ENCODE peak calls at places on chromosomes 13 and 19, in five cellular contexts. B, M, S, N and K are unnamed samples.

GRCh38 chr19:9431475-9431874 is 3.9 kb downstream of the ZNF266 start:
- DNase-seq in B (no peak), M (peak; percentile 9), S (no peak), N (peak; percentile 13), K (no peak)

GRCh38 chr13:27619093-27619705 is 1.1 kb downstream of the LNX2 start:
- DNase-seq in B (no peak), M (peak; percentile 36), S (no peak), N (no peak), K (no peak)

GRCh38 chr19:49403404-49404187 is 15.5 kb downstream of the KASH5 start:
- DNase-seq in B (no peak), M (no peak), S (no peak), N (no peak), K (no peak)

GRCh38 chr19:28489126-28489660 is 723.8 kb downstream of the UQCRFS1 start:
- DNase-seq in B (no peak), M (no peak), S (no peak), N (no peak), K (no peak)

GRCh38 chr19:48368942-48369341 is 4.8 kb downstream of the SYNGR4 start:
- DNase-seq in B (no peak), M (no peak), S (no peak), N (no peak), K (no peak)

GRCh38 chr13:42232671-42233070 is 39.3 kb upstream of the AKAP11 start:
- DNase-seq in B (no peak), M (no peak), S (no peak), N (no peak), K (no peak)

GRCh38 chr19:13817018-13817614 is 21.9 kb downstream of the ZSWIM4 start:
- DNase-seq in B (no peak), M (no peak), S (no peak), N (no peak), K (no peak)

GRCh38 chr19:32397736-32398135 is 7.8 kb upstream of the DPY19L3 start:
- DNase-seq in B (no peak), M (peak; percentile 42), S (no peak), N (no peak), K (no peak)

GRCh38 chr13:91493442-91493841 is 95.0 kb downstream of the GPC5 start:
- DNase-seq in B (no peak), M (no peak), S (no peak), N (no peak), K (no peak)

GRCh38 chr19:16032509-16033135 is 43.7 kb upstream of the TPM4 start:
- DNase-seq in B (no peak), M (no peak), S (no peak), N (no peak), K (no peak)

GRCh38 chr13:74115138-74115537 is 19.1 kb downstream of the KLF12 start:
- DNase-seq in B (no peak), M (peak; percentile 59), S (no peak), N (no peak), K (no peak)

GRCh38 chr13:25973576-25973975 is 78.2 kb downstream of the SHISA2 start:
- DNase-seq in B (no peak), M (no peak), S (no peak), N (no peak), K (no peak)

GRCh38 chr19:1091544-1092175 is 3.5 kb downstream of the POLR2E start:
- DNase-seq in B (no peak), M (no peak), S (no peak), N (no peak), K (no peak)

GRCh38 chr13:62294210-62294609 is 878.6 kb upstream of the PCDH20 start:
- DNase-seq in B (no peak), M (peak; percentile 35), S (no peak), N (peak; percentile 1), K (no peak)

GRCh38 chr13:21124853-21125252 is 51.5 kb downstream of the SKA3 start:
- DNase-seq in B (no peak), M (peak; percentile 49), S (no peak), N (no peak), K (peak; percentile 81)

GRCh38 chr13:42876810-42877550 is 95.6 kb downstream of the FAM216B start:
- DNase-seq in B (no peak), M (peak; percentile 92), S (no peak), N (peak; percentile 34), K (no peak)

GRCh38 chr13:21123956-21124355 is 52.4 kb downstream of the SKA3 start:
- DNase-seq in B (no peak), M (no peak), S (no peak), N (no peak), K (no peak)

GRCh38 chr13:100439247-100439955 is 149.2 kb downstream of the GGACT start:
- DNase-seq in B (no peak), M (no peak), S (no peak), N (no peak), K (no peak)

GRCh38 chr19:47239610-47240296 is 8.8 kb upstream of the BBC3 start:
- DNase-seq in B (no peak), M (no peak), S (no peak), N (no peak), K (no peak)

GRCh38 chr19:55702131-55702627 is 27.2 kb downstream of the EPN1 start:
- DNase-seq in B (no peak), M (no peak), S (no peak), N (no peak), K (no peak)

GRCh38 chr19:55369651-55370304 is 485 bp downstream of the IL11 start:
- DNase-seq in B (no peak), M (peak; percentile 58), S (no peak), N (peak; percentile 84), K (no peak)

GRCh38 chr19:11238781-11239376 is 540 bp upstream of the ANGPTL8 start:
- DNase-seq in B (no peak), M (no peak), S (no peak), N (no peak), K (no peak)

GRCh38 chr13:84032116-84032515 is 149.8 kb upstream of the SLITRK1 start:
- DNase-seq in B (no peak), M (no peak), S (no peak), N (no peak), K (no peak)

GRCh38 chr19:3895788-3896187 is 15.3 kb downstream of the ATCAY start:
- DNase-seq in B (no peak), M (no peak), S (no peak), N (no peak), K (no peak)

GRCh38 chr13:45833663-45834062 is 17.9 kb downstream of the SIAH3 start:
- DNase-seq in B (peak; percentile 23), M (peak; percentile 48), S (no peak), N (peak; percentile 66), K (no peak)

GRCh38 chr19:10797541-10798256 is 38.3 kb downstream of the TMED1 start:
- DNase-seq in B (no peak), M (no peak), S (no peak), N (no peak), K (no peak)

GRCh38 chr19:54062643-54063042 is 1.1 kb downstream of the VSTM1 start:
- DNase-seq in B (no peak), M (no peak), S (no peak), N (no peak), K (no peak)

GRCh38 chr13:99614465-99614885 is 113.2 kb downstream of the TM9SF2 start:
- DNase-seq in B (no peak), M (peak; percentile 89), S (no peak), N (peak; percentile 77), K (no peak)

GRCh38 chr13:54750521-54750920 is 1721.9 kb downstream of the OLFM4 start:
- DNase-seq in B (no peak), M (no peak), S (no peak), N (no peak), K (no peak)